ENCODE peak calls at places on chromosomes 4 and X, in nine cellular contexts. S, H, K, R, T, V, Y, L and N are unnamed samples.

GRCh38 chr4:4871267-4872147 is 12.0 kb downstream of the MSX1 start:
- DNase-seq in T (no peak), V (no peak), H (no peak), S (no peak), R (no peak), L (peak; percentile 37), Y (no peak), K (no peak), N (no peak)

GRCh38 chr4:25913056-25913850 is 767 bp upstream of the SMIM20 start:
- DNase-seq in Y (peak; percentile 73), T (no peak), K (peak; percentile 87), V (no peak), L (no peak), H (peak; percentile 61), S (no peak), R (no peak), N (no peak)

GRCh38 chrX:11663875-11664210 is 1.9 kb downstream of the ARHGAP6 start:
- DNase-seq in R (no peak), V (no peak), S (no peak), T (no peak), Y (no peak), K (no peak), L (no peak), H (no peak), N (no peak)

GRCh38 chr4:20017035-20017434 is 234.7 kb upstream of the SLIT2 start:
- DNase-seq in Y (no peak), V (no peak), K (no peak), S (no peak), T (no peak), R (no peak), H (no peak), L (no peak), N (no peak)

GRCh38 chrX:153639177-153640044 is 7.6 kb upstream of the DUSP9 start:
- DNase-seq in Y (no peak), L (no peak), H (no peak), S (no peak), V (no peak), K (no peak), R (no peak), T (peak; percentile 20), N (no peak)

GRCh38 chr4:121072080-121072835 is at the start of gene NDNF:
- DNase-seq in S (peak; percentile 68), L (peak; percentile 77), R (no peak), T (peak; percentile 47), K (peak; percentile 69), V (no peak), H (peak; percentile 24), Y (no peak), N (no peak)

GRCh38 chr4:110033994-110034393 is 121.3 kb downstream of the EGF start:
- DNase-seq in Y (peak; percentile 4), V (no peak), H (no peak), R (peak; percentile 45), K (no peak), L (no peak), S (no peak), T (no peak), N (no peak)

GRCh38 chr4:150117094-150117493 is 38.8 kb downstream of the DCLK2 start:
- DNase-seq in Y (no peak), R (no peak), L (peak; percentile 3), S (no peak), H (no peak), T (no peak), K (no peak), V (no peak), N (no peak)

GRCh38 chr4:72430050-72430449 is 139.0 kb downstream of the ADAMTS3 start:
- DNase-seq in T (no peak), H (no peak), V (no peak), K (no peak), S (no peak), Y (no peak), R (no peak), L (no peak), N (no peak)

GRCh38 chrX:44569122-44569521 is 26.5 kb upstream of the FUNDC1 start:
- DNase-seq in K (no peak), V (no peak), R (no peak), L (no peak), T (no peak), S (no peak), H (no peak), Y (no peak), N (no peak)

GRCh38 chrX:84729809-84730208 is 227.6 kb upstream of the HDX start:
- DNase-seq in T (peak; percentile 42), V (peak; percentile 9), K (peak; percentile 13), L (peak; percentile 8), R (no peak), H (peak; percentile 79), Y (peak; percentile 19), S (peak; percentile 31), N (peak; percentile 10)

GRCh38 chrX:44431206-44431605 is 87.7 kb upstream of the EFHC2 start:
- DNase-seq in L (no peak), R (no peak), T (no peak), H (no peak), S (no peak), V (no peak), Y (no peak), K (no peak), N (no peak)

GRCh38 chr4:143581331-143581961 is 67.9 kb downstream of the SMARCA5 start:
- DNase-seq in R (no peak), H (no peak), K (peak; percentile 68), L (no peak), T (peak; percentile 68), Y (no peak), V (no peak), S (no peak), N (no peak)